ENCODE peak calls at places on chromosome 6, in four cellular contexts. N is naive thymus-derived CD4-positive, alpha-beta T cell; O is stomach; A is fibroblast of lung. L is an unnamed sample.

GRCh38 chr6:73713426-73714147 is 17.6 kb downstream of the CD109 start:
- DNase-seq in N (no peak), O (no peak), A (no peak), L (no peak)

GRCh38 chr6:134253681-134254080 is 64.2 kb downstream of the SGK1 start:
- DNase-seq in N (no peak), O (no peak), A (peak; percentile 71), L (no peak)

GRCh38 chr6:146582857-146583256 is 15.9 kb upstream of the ADGB start:
- DNase-seq in N (no peak), O (peak; percentile 43), A (peak; percentile 3), L (no peak)

GRCh38 chr6:11969092-11969491 is 43.0 kb upstream of the HIVEP1 start:
- DNase-seq in N (no peak), O (no peak), A (peak; percentile 89), L (no peak)

GRCh38 chr6:135814043-135814442 is 37.5 kb upstream of the PDE7B start:
- DNase-seq in N (no peak), O (no peak), A (no peak), L (no peak)

GRCh38 chr6:8085053-8085511 is 17.3 kb downstream of the EEF1E1 start:
- DNase-seq in N (no peak), O (peak; percentile 37), A (peak; percentile 93), L (no peak)

GRCh38 chr6:33688451-33689147 is 22.9 kb downstream of the UQCC2 start:
- DNase-seq in N (no peak), O (no peak), A (no peak), L (no peak)

GRCh38 chr6:139588734-139589418 is 214.4 kb upstream of the CITED2 start:
- DNase-seq in N (no peak), O (no peak), A (peak; percentile 78), L (no peak)

GRCh38 chr6:44542401-44543116 is 155.1 kb downstream of the CDC5L start:
- DNase-seq in N (no peak), O (no peak), A (no peak), L (no peak)

GRCh38 chr6:110331816-110332215 is 26.3 kb downstream of the METTL24 start:
- DNase-seq in N (no peak), O (no peak), A (peak; percentile 13), L (no peak)

GRCh38 chr6:45922728-45923351 is 92.8 kb downstream of the CLIC5 start:
- DNase-seq in N (peak; percentile 40), O (peak; percentile 53), A (peak; percentile 71), L (no peak)

GRCh38 chr6:113120577-113121285 is 736.4 kb upstream of the MARCKS start:
- DNase-seq in N (no peak), O (no peak), A (peak; percentile 100), L (no peak)

GRCh38 chr6:152552616-152553209 is 84.4 kb downstream of the SYNE1 start:
- DNase-seq in N (no peak), O (peak; percentile 71), A (peak; percentile 55), L (peak; percentile 20)

GRCh38 chr6:7156666-7157278 is 49.0 kb downstream of the RREB1 start:
- DNase-seq in N (no peak), O (no peak), A (peak; percentile 87), L (no peak)

GRCh38 chr6:119308048-119308570 is 41.5 kb downstream of the MAN1A1 start:
- DNase-seq in N (no peak), O (no peak), A (peak; percentile 76), L (no peak)

GRCh38 chr6:82178084-82178758 is 69.3 kb downstream of the IBTK start:
- DNase-seq in N (no peak), O (no peak), A (peak; percentile 40), L (no peak)

GRCh38 chr6:14095444-14095843 is 22.1 kb upstream of the CD83 start:
- DNase-seq in N (no peak), O (no peak), A (no peak), L (peak; percentile 73)

GRCh38 chr6:161001421-161001820 is 9.9 kb downstream of the MAP3K4 start:
- DNase-seq in N (no peak), O (no peak), A (no peak), L (no peak)

GRCh38 chr6:54366647-54367327 is 58.5 kb downstream of the TINAG start:
- DNase-seq in N (no peak), O (no peak), A (peak; percentile 54), L (no peak)

GRCh38 chr6:47353822-47354221 is 44.1 kb upstream of the TNFRSF21 start:
- DNase-seq in N (no peak), O (no peak), A (no peak), L (no peak)

GRCh38 chr6:43491750-43492661 is 14.6 kb downstream of the TJAP1 start:
- DNase-seq in N (no peak), O (peak; percentile 76), A (peak; percentile 80), L (no peak)

GRCh38 chr6:136508701-136509387 is 41.4 kb downstream of the MAP7 start:
- DNase-seq in N (no peak), O (no peak), A (peak; percentile 36), L (no peak)

GRCh38 chr6:90083891-90084290 is 189.6 kb downstream of the GJA10 start:
- DNase-seq in N (peak; percentile 49), O (no peak), A (no peak), L (peak; percentile 54)

GRCh38 chr6:150813319-150813992 is 52.0 kb upstream of the MTHFD1L start:
- DNase-seq in N (no peak), O (no peak), A (peak; percentile 74), L (peak; percentile 83)

GRCh38 chr6:56729719-56730118 is 87.0 kb upstream of the DST start:
- DNase-seq in N (no peak), O (no peak), A (peak; percentile 90), L (no peak)

GRCh38 chr6:36323062-36323461 is 13.6 kb downstream of the BNIP5 start:
- DNase-seq in N (no peak), O (no peak), A (no peak), L (no peak)

GRCh38 chr6:683742-684440 is 9.0 kb downstream of the EXOC2 start:
- DNase-seq in N (no peak), O (no peak), A (peak; percentile 95), L (no peak)

GRCh38 chr6:151325075-151326050 is 66.0 kb downstream of the ZBTB2 start:
- DNase-seq in N (peak; percentile 10), O (peak; percentile 48), A (peak; percentile 71), L (no peak)

GRCh38 chr6:56814308-56814707 is 140.6 kb upstream of the BEND6 start:
- DNase-seq in N (no peak), O (no peak), A (no peak), L (no peak)

GRCh38 chr6:30720738-30721197 is 616 bp downstream of the TUBB start:
- DNase-seq in N (no peak), O (peak; percentile 65), A (no peak), L (peak; percentile 82)

GRCh38 chr6:117919775-117920492 is 12.9 kb downstream of the SLC35F1 start:
- DNase-seq in N (no peak), O (peak; percentile 29), A (peak; percentile 3), L (no peak)
- H3K4me3 ChIP-seq in N (no peak overlapping the region), O (peak overlapping the region; percentile 31), A (no peak overlapping the region), L (no peak overlapping the region)

GRCh38 chr6:96014846-96015245 is 928 bp upstream of the FUT9 start:
- DNase-seq in N (no peak), O (no peak), A (no peak), L (no peak)
- H3K27me3 ChIP-seq in N (no peaks in the 10 kb centered on the region), O (no peaks in the 10 kb centered on the region), A (no peaks in the 10 kb centered on the region), L (no peaks in the 10 kb centered on the region)

GRCh38 chr6:107704377-107705013 is 119.6 kb downstream of the SCML4 start:
- DNase-seq in N (peak; percentile 34), O (no peak), A (peak; percentile 31), L (no peak)
- H3K4me3 ChIP-seq in N (no peak overlapping the region), O (no peak overlapping the region), A (no peak overlapping the region), L (no peak overlapping the region)

DNA sequence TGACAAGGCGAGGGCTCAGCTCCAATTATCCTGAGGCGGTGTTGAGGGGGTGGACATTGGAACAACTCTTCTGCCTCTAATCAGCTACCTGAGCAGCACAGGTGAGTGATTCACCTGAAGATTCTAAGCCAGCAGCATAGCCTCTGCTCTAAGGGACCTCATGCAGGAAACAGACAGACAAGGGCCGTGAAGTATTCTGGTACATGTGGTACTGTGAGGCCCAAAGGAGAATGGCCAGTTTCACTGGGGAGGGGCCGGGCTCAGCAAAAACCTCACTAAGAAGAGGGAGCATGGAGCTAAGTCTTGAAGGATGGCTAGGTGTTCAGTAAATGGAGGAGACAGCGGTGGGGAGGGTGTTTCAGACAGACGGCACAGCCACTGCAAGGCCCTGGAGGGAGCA is 58.5 kb upstream of the CCDC167 start:
- DNase-seq in N (no peak), O (no peak), A (no peak), L (no peak)
- H3K27me3 ChIP-seq in N (no peaks in the 10 kb centered on the region), O (no peaks in the 10 kb centered on the region), A (peaks cover 15% of the 10 kb centered on the region), L (no peaks in the 10 kb centered on the region)

GRCh38 chr6:158020272-158020711 is 38.6 kb downstream of the SYNJ2 start:
- DNase-seq in N (no peak), O (no peak), A (no peak), L (no peak)

GRCh38 chr6:158019416-158019815 is 37.8 kb downstream of the SYNJ2 start:
- DNase-seq in N (no peak), O (no peak), A (no peak), L (no peak)

GRCh38 chr6:158018370-158018771 is 36.7 kb downstream of the SYNJ2 start:
- DNase-seq in N (no peak), O (no peak), A (peak; percentile 57), L (no peak)

GRCh38 chr6:158017621-158018369 is 36.1 kb downstream of the SYNJ2 start:
- DNase-seq in N (no peak), O (no peak), A (no peak), L (no peak)

GRCh38 chr6:158018851-158019361 is 37.2 kb downstream of the SYNJ2 start:
- DNase-seq in N (no peak), O (no peak), A (peak; percentile 87), L (no peak)
- H3K4me3 ChIP-seq in N (no peak overlapping the region), O (no peak overlapping the region), A (no peak overlapping the region), L (no peak overlapping the region)

GRCh38 chr6:41547799-41548097 is 1.6 kb downstream of the FOXP4 start:
- DNase-seq in N (no peak), O (no peak), A (no peak), L (no peak)
- H3K27me3 ChIP-seq in N (peaks cover 9% of the 10 kb centered on the region), O (no peaks in the 10 kb centered on the region), A (peaks cover 14% of the 10 kb centered on the region), L (no peaks in the 10 kb centered on the region)

GRCh38 chr6:156830126-156830525 is 52.9 kb downstream of the ARID1B start:
- DNase-seq in N (no peak), O (no peak), A (no peak), L (no peak)

GRCh38 chr6:156825475-156825874 is 48.3 kb downstream of the ARID1B start:
- DNase-seq in N (no peak), O (no peak), A (no peak), L (no peak)

GRCh38 chr6:156826290-156826955 is 49.2 kb downstream of the ARID1B start:
- DNase-seq in N (no peak), O (no peak), A (no peak), L (no peak)

GRCh38 chr6:156827382-156827781 is 50.2 kb downstream of the ARID1B start:
- DNase-seq in N (no peak), O (no peak), A (no peak), L (no peak)

DNA sequence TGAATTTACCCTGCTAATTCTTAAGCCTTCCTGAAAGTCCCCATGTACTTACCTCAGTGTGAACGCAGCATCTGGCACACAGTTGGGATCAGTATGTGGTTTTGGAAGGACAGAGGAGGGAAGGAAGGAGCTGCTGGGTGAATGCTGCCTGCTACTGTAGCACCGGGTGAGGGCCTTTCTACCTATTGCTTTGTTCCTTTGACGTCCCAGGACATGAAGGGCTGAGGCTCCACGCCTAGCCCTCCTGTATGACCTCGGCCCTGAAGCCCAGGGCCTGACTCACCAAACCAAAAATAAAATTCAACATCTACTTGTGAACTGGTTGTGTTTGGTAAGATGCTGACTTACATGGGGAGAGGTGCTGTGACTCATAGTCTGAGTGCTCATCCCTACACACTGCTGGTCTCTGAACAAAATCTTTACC is 51.1 kb downstream of the ARID1B start:
- DNase-seq in N (no peak), O (no peak), A (peak; percentile 93), L (no peak)
- H3K4me3 ChIP-seq in N (no peak overlapping the region), O (no peak overlapping the region), A (no peak overlapping the region), L (no peak overlapping the region)

L was measured in GM06990.